ENCODE peak calls at places on chromosomes 11 and 22, in five cellular contexts. X is IMR-90, B is thyroid gland, M is stomach, Q is upper lobe of left lung. F is an unnamed sample.

GRCh38 chr11:68312117-68312779 is at the start of gene LRP5:
- DNase-seq in X (peak), B (peak), M (no peak), Q (peak), F (no peak)

GRCh38 chr11:124839972-124840621 is 25.1 kb upstream of the ROBO3 start:
- DNase-seq in X (no peak), B (no peak), M (no peak), Q (no peak), F (no peak)

GRCh38 chr11:68706237-68706636 is 21.9 kb downstream of the GAL start:
- DNase-seq in X (no peak), B (no peak), M (no peak), Q (no peak), F (no peak)

GRCh38 chr11:2961080-2961479 is 31.0 kb downstream of the NAP1L4 start:
- DNase-seq in X (no peak), B (no peak), M (no peak), Q (no peak), F (no peak)

GRCh38 chr11:43419460-43419859 is 60.7 kb downstream of the TTC17 start:
- DNase-seq in X (peak), B (peak), M (peak), Q (no peak), F (no peak)

GRCh38 chr22:36658900-36659299 is 44.7 kb downstream of the CACNG2 start:
- DNase-seq in X (no peak), B (peak), M (no peak), Q (no peak), F (no peak)

GRCh38 chr11:122192634-122193245 is 76.7 kb upstream of the BLID start:
- DNase-seq in X (peak), B (no peak), M (no peak), Q (no peak), F (no peak)

GRCh38 chr22:17418890-17419324 is 49.6 kb downstream of the CECR2 start:
- DNase-seq in X (no peak), B (no peak), M (no peak), Q (no peak), F (no peak)

GRCh38 chr11:72924568-72925190 is 110.5 kb downstream of the ATG16L2 start:
- DNase-seq in X (peak), B (no peak), M (no peak), Q (no peak), F (no peak)

GRCh38 chr22:36753120-36753802 is 22.7 kb downstream of the IFT27 start:
- DNase-seq in X (no peak), B (no peak), M (no peak), Q (peak), F (peak)

GRCh38 chr11:63572026-63572688 is 9.0 kb upstream of the PLAAT2 start:
- DNase-seq in X (no peak), B (no peak), M (no peak), Q (no peak), F (no peak)

GRCh38 chr11:10657308-10658271 is 36.0 kb downstream of the IRAG1 start:
- DNase-seq in X (peak), B (no peak), M (no peak), Q (no peak), F (no peak)

GRCh38 chr22:23834830-23835772 is 3.7 kb downstream of the DERL3 start:
- DNase-seq in X (no peak), B (no peak), M (peak), Q (no peak), F (no peak)

GRCh38 chr11:42841563-42841962 is 470.2 kb upstream of the API5 start:
- DNase-seq in X (no peak), B (no peak), M (no peak), Q (no peak), F (no peak)

GRCh38 chr11:71251159-71251721 is 1.1 kb downstream of the SHANK2 start:
- DNase-seq in X (no peak), B (peak), M (peak), Q (peak), F (no peak)

DNA sequence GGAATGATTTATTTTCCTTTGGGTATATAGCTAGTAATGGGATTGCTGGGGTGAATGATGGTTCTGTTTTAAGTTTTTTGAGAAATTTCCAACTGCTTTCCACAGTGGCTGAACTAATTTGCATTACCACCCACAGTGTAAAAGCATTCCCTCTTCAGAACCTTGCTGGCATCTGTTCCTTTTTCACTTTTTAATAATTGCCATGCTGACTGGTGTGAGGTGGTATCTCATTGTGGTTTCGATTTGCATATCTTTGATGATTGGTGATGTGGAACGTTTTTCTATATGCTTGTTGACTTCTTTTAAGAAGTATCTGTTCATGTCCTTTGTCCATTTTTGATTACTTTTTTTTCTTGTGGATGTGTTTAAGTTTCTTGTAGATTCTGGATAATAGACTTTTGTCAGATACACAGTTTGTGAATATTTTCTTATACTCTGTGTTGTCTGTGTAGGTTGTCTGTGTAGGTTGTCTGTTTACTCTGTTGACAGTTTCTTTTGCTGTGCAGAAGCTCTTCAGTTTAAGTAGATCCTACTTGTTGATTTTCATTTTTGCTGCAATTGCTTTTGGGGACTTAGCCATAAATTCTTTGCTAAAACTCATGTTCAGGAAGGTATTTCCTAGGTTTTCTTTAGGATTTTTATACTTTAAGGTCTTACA is 291.8 kb upstream of the DDI1 start:
- DNase-seq in X (no peak), B (no peak), M (no peak), Q (no peak), F (no peak)
- H3K4me3 ChIP-seq in X (no peak), B (no peak), M (no peak), Q (no peak), F (no peak)

GRCh38 chr11:115504279-115505158 is at the start of gene CADM1:
- DNase-seq in X (peak), B (peak), M (peak), Q (peak), F (peak)
- TF ChIP-seq POLR2A in X (peak), B (peak), M (no peak), Q (peak), F (no peak)

DNA sequence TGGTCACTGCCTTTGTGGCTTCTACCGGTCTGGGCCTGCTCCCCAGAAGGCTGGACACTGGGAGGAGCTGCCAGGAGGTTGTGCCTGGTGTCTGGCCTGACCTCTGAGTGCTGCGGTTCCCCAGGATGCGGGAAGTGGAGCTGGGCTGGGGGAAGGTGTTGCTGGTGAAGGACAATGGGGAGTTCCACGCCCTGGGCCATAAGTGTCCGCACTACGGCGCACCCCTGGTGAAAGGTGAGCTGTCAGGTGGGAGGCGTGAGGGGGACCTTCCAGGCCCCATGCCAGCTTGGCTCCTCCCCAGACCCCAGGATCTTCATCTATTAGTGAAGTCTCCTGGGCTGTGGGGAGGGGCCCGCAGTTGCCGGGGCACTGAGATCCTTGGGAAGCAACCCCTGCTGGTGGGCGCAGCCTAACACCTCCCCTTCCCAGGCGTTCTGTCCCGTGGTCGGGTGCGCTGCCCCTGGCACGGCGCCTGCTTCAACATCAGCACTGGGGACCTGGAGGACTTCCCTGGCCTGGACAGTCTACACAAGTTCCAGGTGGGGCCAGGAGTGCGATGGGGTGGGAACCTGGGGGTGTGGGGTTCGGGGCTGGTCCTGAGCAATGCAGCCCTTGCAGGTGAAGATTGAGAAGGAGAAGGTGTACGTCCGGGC is 6.7 kb downstream of the AIFM3 start:
- DNase-seq in X (no peak), B (no peak), M (no peak), Q (no peak), F (no peak)
- TF ChIP-seq CTCF in X (no peak), B (no peak), M (no peak), Q (no peak), F (no peak)

GRCh38 chr11:74909363-74909762 is 39.5 kb downstream of the XRRA1 start:
- DNase-seq in X (no peak), B (no peak), M (no peak), Q (no peak), F (no peak)

GRCh38 chr11:74905326-74905725 is 43.6 kb downstream of the XRRA1 start:
- DNase-seq in X (no peak), B (no peak), M (no peak), Q (no peak), F (no peak)

GRCh38 chr11:74909812-74910211 is 39.1 kb downstream of the XRRA1 start:
- DNase-seq in X (no peak), B (no peak), M (no peak), Q (no peak), F (no peak)
- H3K4me3 ChIP-seq in X (no peak), B (no peak), M (no peak), Q (no peak), F (no peak)

DNA sequence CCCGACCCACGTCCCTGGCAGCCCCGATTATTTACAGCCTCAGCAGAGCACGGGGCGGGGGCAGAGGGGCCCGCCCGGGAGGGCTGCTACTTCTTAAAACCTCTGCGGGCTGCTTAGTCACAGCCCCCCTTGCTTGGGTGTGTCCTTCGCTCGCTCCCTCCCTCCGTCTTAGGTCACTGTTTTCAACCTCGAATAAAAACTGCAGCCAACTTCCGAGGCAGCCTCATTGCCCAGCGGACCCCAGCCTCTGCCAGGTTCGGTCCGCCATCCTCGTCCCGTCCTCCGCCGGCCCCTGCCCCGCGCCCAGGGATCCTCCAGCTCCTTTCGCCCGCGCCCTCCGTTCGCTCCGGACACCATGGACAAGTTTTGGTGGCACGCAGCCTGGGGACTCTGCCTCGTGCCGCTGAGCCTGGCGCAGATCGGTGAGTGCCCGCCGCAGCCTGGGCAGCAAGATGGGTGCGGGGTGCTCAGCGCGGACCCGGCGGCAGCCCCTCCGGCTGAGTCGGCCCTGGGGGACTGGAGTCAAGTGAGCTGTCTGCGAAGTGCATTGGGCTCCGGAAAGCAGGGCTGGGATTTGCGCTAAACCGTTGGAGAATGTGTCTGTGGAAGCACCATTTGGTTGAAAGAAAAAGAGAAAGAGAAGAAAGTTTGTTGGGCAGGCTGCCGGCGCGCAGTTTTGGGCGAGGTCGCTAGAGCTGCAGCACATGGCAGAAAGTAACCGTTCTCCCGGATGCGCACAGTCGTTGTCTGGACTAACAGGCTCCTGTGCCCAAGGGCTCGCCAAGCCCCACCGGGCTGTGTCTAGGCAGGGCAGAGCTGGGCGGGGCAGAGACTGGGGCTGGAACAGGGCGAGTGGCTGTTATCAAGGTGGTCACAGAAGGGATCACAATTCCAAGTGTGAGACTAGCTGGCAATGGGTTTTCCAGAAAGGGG is at the start of gene CD44:
- DNase-seq in X (peak), B (peak), M (peak), Q (peak), F (peak)
- TF ChIP-seq POLR2A in X (peak), B (peak), M (no peak), Q (peak), F (no peak)

GRCh38 chr11:123704341-123704740 is 37.1 kb downstream of the ZNF202 start:
- DNase-seq in X (no peak), B (peak), M (no peak), Q (no peak), F (no peak)

GRCh38 chr11:123702137-123702536 is 39.3 kb downstream of the ZNF202 start:
- DNase-seq in X (no peak), B (peak), M (no peak), Q (no peak), F (no peak)

GRCh38 chr11:123707206-123707605 is 34.3 kb downstream of the ZNF202 start:
- DNase-seq in X (no peak), B (no peak), M (no peak), Q (no peak), F (no peak)

GRCh38 chr11:123707606-123708205 is 33.8 kb downstream of the ZNF202 start:
- DNase-seq in X (peak), B (peak), M (peak), Q (peak), F (peak)
- TF ChIP-seq CTCF in X (peak), B (peak), M (no peak), Q (peak), F (peak)

GRCh38 chr22:39913886-39914285 is 13.0 kb downstream of the GRAP2 start:
- DNase-seq in X (no peak), B (no peak), M (no peak), Q (no peak), F (no peak)
- H3K4me3 ChIP-seq in X (no peak), B (no peak), M (no peak), Q (no peak), F (no peak)

GRCh38 chr22:47282851-47283250 is 520.4 kb downstream of the TBC1D22A start:
- DNase-seq in X (no peak), B (no peak), M (no peak), Q (no peak), F (no peak)
- TF ChIP-seq POLR2A in X (no peak), B (no peak), M (no peak), Q (no peak), F (no peak)